ENCODE peak calls at places on chromosomes 6 and 20, in seven cellular contexts. One of them, this sample, is unnamed.

GRCh38 chr6:73516712-73517489 is 3.9 kb downstream of the EEF1A1 start:
- DNase-seq in right cardiac atrium: no peak
- DNase-seq in breast epithelium: no peak
- DNase-seq in aorta: no peak
- DNase-seq in adrenal gland: no peak
- DNase-seq in K562: no peak
- DNase-seq in mesenchymal stem cell: peak; percentile 43
- DNase-seq in this sample: no peak

GRCh38 chr20:17431621-17432364 is 99.4 kb downstream of the BFSP1 start:
- DNase-seq in adrenal gland: peak; percentile 50
- DNase-seq in mesenchymal stem cell: peak; percentile 50
- DNase-seq in breast epithelium: no peak
- DNase-seq in K562: peak; percentile 61
- DNase-seq in aorta: peak; percentile 83
- DNase-seq in right cardiac atrium: peak; percentile 49
- DNase-seq in this sample: peak; percentile 64

GRCh38 chr6:3414704-3415453 is 42.0 kb downstream of the SLC22A23 start:
- DNase-seq in breast epithelium: no peak
- DNase-seq in K562: peak; percentile 70
- DNase-seq in right cardiac atrium: no peak
- DNase-seq in adrenal gland: no peak
- DNase-seq in mesenchymal stem cell: peak; percentile 51
- DNase-seq in aorta: no peak
- DNase-seq in this sample: no peak

GRCh38 chr6:39853604-39854003 is 61.4 kb downstream of the DAAM2 start:
- DNase-seq in right cardiac atrium: no peak
- DNase-seq in aorta: no peak
- DNase-seq in breast epithelium: no peak
- DNase-seq in mesenchymal stem cell: no peak
- DNase-seq in adrenal gland: no peak
- DNase-seq in K562: no peak
- DNase-seq in this sample: no peak

GRCh38 chr6:154512214-154512613 is 1.7 kb upstream of the CNKSR3 start:
- DNase-seq in mesenchymal stem cell: no peak
- DNase-seq in K562: no peak
- DNase-seq in aorta: no peak
- DNase-seq in breast epithelium: no peak
- DNase-seq in adrenal gland: no peak
- DNase-seq in right cardiac atrium: no peak
- DNase-seq in this sample: no peak

GRCh38 chr6:141956046-141956761 is 176.5 kb upstream of the GJE1 start:
- DNase-seq in right cardiac atrium: no peak
- DNase-seq in breast epithelium: no peak
- DNase-seq in adrenal gland: no peak
- DNase-seq in mesenchymal stem cell: peak; percentile 25
- DNase-seq in K562: no peak
- DNase-seq in aorta: peak; percentile 73
- DNase-seq in this sample: no peak

GRCh38 chr6:72286911-72287311 is 335.0 kb upstream of the KCNQ5 start:
- DNase-seq in right cardiac atrium: no peak
- DNase-seq in mesenchymal stem cell: peak; percentile 53
- DNase-seq in adrenal gland: no peak
- DNase-seq in K562: no peak
- DNase-seq in breast epithelium: no peak
- DNase-seq in aorta: no peak
- DNase-seq in this sample: no peak

GRCh38 chr20:41412324-41412723 is 45.7 kb upstream of the EMILIN3 start:
- DNase-seq in K562: no peak
- DNase-seq in mesenchymal stem cell: no peak
- DNase-seq in adrenal gland: no peak
- DNase-seq in aorta: no peak
- DNase-seq in breast epithelium: no peak
- DNase-seq in right cardiac atrium: no peak
- DNase-seq in this sample: no peak

GRCh38 chr6:54533567-54533966 is 225.3 kb downstream of the TINAG start:
- DNase-seq in aorta: no peak
- DNase-seq in adrenal gland: no peak
- DNase-seq in breast epithelium: no peak
- DNase-seq in right cardiac atrium: no peak
- DNase-seq in K562: no peak
- DNase-seq in mesenchymal stem cell: no peak
- DNase-seq in this sample: no peak

GRCh38 chr6:7615611-7616383 is 25.8 kb downstream of the SNRNP48 start:
- DNase-seq in K562: peak; percentile 77
- DNase-seq in right cardiac atrium: no peak
- DNase-seq in adrenal gland: peak; percentile 36
- DNase-seq in aorta: no peak
- DNase-seq in breast epithelium: no peak
- DNase-seq in mesenchymal stem cell: peak; percentile 62
- DNase-seq in this sample: peak; percentile 34

GRCh38 chr20:38303908-38304379 is at the start of gene BPI:
- DNase-seq in right cardiac atrium: peak; percentile 47
- DNase-seq in K562: peak; percentile 12
- DNase-seq in adrenal gland: peak; percentile 18
- DNase-seq in mesenchymal stem cell: no peak
- DNase-seq in aorta: no peak
- DNase-seq in breast epithelium: no peak
- DNase-seq in this sample: peak; percentile 50

GRCh38 chr6:12851123-12851695 is 134.6 kb downstream of the PHACTR1 start:
- DNase-seq in breast epithelium: no peak
- DNase-seq in right cardiac atrium: no peak
- DNase-seq in mesenchymal stem cell: no peak
- DNase-seq in adrenal gland: no peak
- DNase-seq in K562: no peak
- DNase-seq in aorta: no peak
- DNase-seq in this sample: no peak

GRCh38 chr20:49236301-49236700 is 17.1 kb downstream of the DDX27 start:
- DNase-seq in breast epithelium: no peak
- DNase-seq in adrenal gland: no peak
- DNase-seq in right cardiac atrium: no peak
- DNase-seq in K562: no peak
- DNase-seq in mesenchymal stem cell: no peak
- DNase-seq in aorta: peak; percentile 62
- DNase-seq in this sample: no peak

GRCh38 chr20:49234831-49235230 is 15.6 kb downstream of the DDX27 start:
- DNase-seq in right cardiac atrium: no peak
- DNase-seq in K562: no peak
- DNase-seq in adrenal gland: no peak
- DNase-seq in mesenchymal stem cell: no peak
- DNase-seq in breast epithelium: no peak
- DNase-seq in aorta: peak; percentile 65
- DNase-seq in this sample: no peak

GRCh38 chr20:49233226-49233625 is 14.0 kb downstream of the DDX27 start:
- DNase-seq in aorta: peak; percentile 57
- DNase-seq in K562: no peak
- DNase-seq in adrenal gland: no peak
- DNase-seq in mesenchymal stem cell: no peak
- DNase-seq in breast epithelium: no peak
- DNase-seq in right cardiac atrium: no peak
- DNase-seq in this sample: no peak

DNA sequence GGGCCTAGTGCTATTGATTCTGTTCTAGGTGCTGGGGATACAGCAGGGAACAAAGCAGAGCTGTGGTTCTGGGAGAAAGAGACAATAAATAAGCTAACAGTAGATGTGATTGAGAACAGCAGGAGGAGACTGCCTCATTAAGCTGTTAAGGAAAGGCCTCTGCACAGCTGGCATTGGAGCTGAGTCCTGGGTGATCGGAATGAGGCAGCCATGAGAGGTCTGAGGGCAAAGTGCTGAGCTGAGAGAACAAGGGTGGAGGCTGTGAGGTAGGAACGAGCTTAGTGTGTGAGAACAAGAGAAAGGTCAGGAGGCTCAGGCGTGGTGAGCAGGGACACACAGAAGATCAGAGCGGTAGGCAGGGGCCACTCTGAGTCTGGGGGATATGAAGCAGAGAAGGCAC is 18.3 kb downstream of the DDX27 start:
- DNase-seq in right cardiac atrium: no peak
- DNase-seq in K562: no peak
- DNase-seq in mesenchymal stem cell: no peak
- DNase-seq in adrenal gland: no peak
- DNase-seq in aorta: peak; percentile 22
- DNase-seq in breast epithelium: no peak
- DNase-seq in this sample: no peak
- H3K27ac ChIP-seq in right cardiac atrium: no peak overlapping the region
- H3K27ac ChIP-seq in K562: no peak overlapping the region
- H3K27ac ChIP-seq in mesenchymal stem cell: no peak overlapping the region
- H3K27ac ChIP-seq in adrenal gland: no peak overlapping the region
- H3K27ac ChIP-seq in aorta: no peak overlapping the region
- H3K27ac ChIP-seq in breast epithelium: no peak overlapping the region
- H3K27ac ChIP-seq in this sample: no peak overlapping the region

DNA sequence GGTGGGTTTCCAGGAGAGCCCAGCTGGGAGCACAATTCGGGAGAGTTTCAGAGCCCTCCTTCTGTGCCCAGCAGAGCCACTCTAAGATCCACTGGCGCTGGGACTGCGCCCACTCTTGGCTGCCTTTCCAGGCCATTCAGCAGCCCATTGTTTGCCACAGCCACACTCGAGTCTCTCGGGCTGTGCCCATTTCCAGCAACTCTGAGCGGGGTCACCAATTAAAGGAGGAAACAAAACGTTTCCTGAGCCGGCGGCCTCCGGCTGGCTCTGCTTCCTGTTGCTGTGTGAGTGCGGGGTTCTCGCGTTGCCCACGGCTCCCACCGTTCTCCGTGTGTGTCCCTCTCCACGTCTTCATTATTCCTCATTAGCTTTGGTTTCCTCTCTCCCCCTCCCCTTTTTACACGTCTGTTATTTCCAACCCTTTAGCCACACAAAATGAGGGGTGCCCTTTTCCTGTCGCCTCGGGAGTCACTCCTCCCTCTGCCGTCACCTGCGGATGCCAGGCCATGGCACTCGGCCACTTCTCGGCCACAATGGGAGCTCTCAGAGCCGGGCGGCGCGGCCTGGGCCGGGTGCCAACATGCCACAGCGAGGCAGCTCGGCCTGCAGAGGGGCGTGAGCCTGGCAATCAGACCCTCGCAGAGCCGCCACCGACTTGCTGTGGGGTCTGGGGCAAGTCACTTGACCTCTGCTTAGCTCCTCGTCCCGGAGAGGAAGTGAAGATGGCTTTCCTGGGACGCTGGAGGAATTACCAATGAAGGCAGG is 94.3 kb upstream of the NKX2-2 start:
- DNase-seq in adrenal gland: peak; percentile 65
- DNase-seq in aorta: no peak
- DNase-seq in breast epithelium: peak; percentile 74
- DNase-seq in mesenchymal stem cell: no peak
- DNase-seq in K562: no peak
- DNase-seq in right cardiac atrium: peak; percentile 39
- DNase-seq in this sample: no peak
- H3K27ac ChIP-seq in adrenal gland: no peak overlapping the region
- H3K27ac ChIP-seq in aorta: no peak overlapping the region
- H3K27ac ChIP-seq in breast epithelium: peak overlapping the region; percentile 65
- H3K27ac ChIP-seq in mesenchymal stem cell: no peak overlapping the region
- H3K27ac ChIP-seq in K562: no peak overlapping the region
- H3K27ac ChIP-seq in right cardiac atrium: no peak overlapping the region
- H3K27ac ChIP-seq in this sample: no peak overlapping the region

GRCh38 chr6:75472885-75473284 is 20.7 kb downstream of the FILIP1 start:
- DNase-seq in aorta: no peak
- DNase-seq in adrenal gland: no peak
- DNase-seq in mesenchymal stem cell: no peak
- DNase-seq in breast epithelium: no peak
- DNase-seq in right cardiac atrium: no peak
- DNase-seq in K562: no peak
- DNase-seq in this sample: no peak

GRCh38 chr6:75463896-75464295 is 29.7 kb downstream of the FILIP1 start:
- DNase-seq in aorta: no peak
- DNase-seq in mesenchymal stem cell: no peak
- DNase-seq in right cardiac atrium: no peak
- DNase-seq in breast epithelium: no peak
- DNase-seq in K562: no peak
- DNase-seq in adrenal gland: no peak
- DNase-seq in this sample: no peak

GRCh38 chr6:75467284-75467683 is 26.3 kb downstream of the FILIP1 start:
- DNase-seq in mesenchymal stem cell: no peak
- DNase-seq in breast epithelium: no peak
- DNase-seq in K562: no peak
- DNase-seq in right cardiac atrium: no peak
- DNase-seq in adrenal gland: no peak
- DNase-seq in aorta: no peak
- DNase-seq in this sample: no peak

GRCh38 chr6:75467906-75468460 is 25.6 kb downstream of the FILIP1 start:
- DNase-seq in mesenchymal stem cell: no peak
- DNase-seq in adrenal gland: no peak
- DNase-seq in breast epithelium: no peak
- DNase-seq in aorta: no peak
- DNase-seq in right cardiac atrium: no peak
- DNase-seq in K562: no peak
- DNase-seq in this sample: no peak
- H3K27ac ChIP-seq in mesenchymal stem cell: no peak overlapping the region
- H3K27ac ChIP-seq in adrenal gland: no peak overlapping the region
- H3K27ac ChIP-seq in breast epithelium: peak overlapping the region; percentile 83
- H3K27ac ChIP-seq in aorta: peak overlapping the region; percentile 43
- H3K27ac ChIP-seq in right cardiac atrium: no peak overlapping the region
- H3K27ac ChIP-seq in K562: no peak overlapping the region
- H3K27ac ChIP-seq in this sample: no peak overlapping the region

DNA sequence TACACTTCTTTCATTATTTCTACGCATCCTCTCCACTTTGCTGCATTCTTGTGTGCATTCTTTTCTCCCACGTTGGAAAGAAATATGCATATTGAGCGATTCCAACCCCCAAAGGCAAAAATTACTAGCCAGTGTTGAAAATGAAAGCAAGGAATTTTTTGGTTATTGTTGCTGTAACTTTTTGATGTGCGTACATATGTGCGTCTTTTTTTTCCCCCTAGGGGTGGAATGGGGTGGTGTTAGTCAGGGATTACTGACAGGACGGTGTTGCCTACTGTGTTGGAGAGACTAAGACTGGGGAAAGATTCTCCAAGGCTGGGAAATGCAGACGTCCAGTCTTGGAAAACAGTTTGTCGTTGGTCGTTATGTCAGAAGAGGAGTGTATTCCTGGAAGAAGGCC is 44.2 kb upstream of the ESR1 start:
- DNase-seq in right cardiac atrium: no peak
- DNase-seq in adrenal gland: no peak
- DNase-seq in mesenchymal stem cell: no peak
- DNase-seq in breast epithelium: no peak
- DNase-seq in aorta: no peak
- DNase-seq in K562: no peak
- DNase-seq in this sample: peak; percentile 60
- H3K27ac ChIP-seq in right cardiac atrium: no peak overlapping the region
- H3K27ac ChIP-seq in adrenal gland: no peak overlapping the region
- H3K27ac ChIP-seq in mesenchymal stem cell: no peak overlapping the region
- H3K27ac ChIP-seq in breast epithelium: peak overlapping the region; percentile 92
- H3K27ac ChIP-seq in aorta: peak overlapping the region; percentile 15
- H3K27ac ChIP-seq in K562: no peak overlapping the region
- H3K27ac ChIP-seq in this sample: peak overlapping the region; percentile 84

GRCh38 chr20:45813006-45813340 is 529 bp downstream of the UBE2C start:
- DNase-seq in breast epithelium: no peak
- DNase-seq in mesenchymal stem cell: no peak
- DNase-seq in aorta: no peak
- DNase-seq in K562: no peak
- DNase-seq in adrenal gland: no peak
- DNase-seq in right cardiac atrium: no peak
- DNase-seq in this sample: no peak
- H3K27ac ChIP-seq in breast epithelium: no peak overlapping the region
- H3K27ac ChIP-seq in mesenchymal stem cell: no peak overlapping the region
- H3K27ac ChIP-seq in aorta: no peak overlapping the region
- H3K27ac ChIP-seq in K562: no peak overlapping the region
- H3K27ac ChIP-seq in adrenal gland: no peak overlapping the region
- H3K27ac ChIP-seq in right cardiac atrium: no peak overlapping the region
- H3K27ac ChIP-seq in this sample: no peak overlapping the region